ENCODE peak calls at places on chromosomes 13 and 19, in six cellular contexts. One of them, this sample, is unnamed.
A peak's percentile ranks its signal among the peaks of the same experiment; 100 is the strongest.

GRCh38 chr19:13633109-13633508 is 126.8 kb upstream of the CACNA1A start:
- DNase-seq in cardiac fibroblast: peak; percentile 15
- DNase-seq in bronchial epithelial cell: no peak
- DNase-seq in AG04450: peak; percentile 57
- DNase-seq in upper lobe of right lung: no peak
- DNase-seq in Peyer's patch: peak; percentile 75
- DNase-seq in this sample: no peak

GRCh38 chr19:46919324-46919723 is 58.5 kb downstream of the ARHGAP35 start:
- DNase-seq in Peyer's patch: no peak
- DNase-seq in upper lobe of right lung: no peak
- DNase-seq in cardiac fibroblast: no peak
- DNase-seq in bronchial epithelial cell: peak; percentile 63
- DNase-seq in AG04450: no peak
- DNase-seq in this sample: peak; percentile 53

GRCh38 chr19:10797541-10798256 is 38.3 kb downstream of the TMED1 start:
- DNase-seq in AG04450: no peak
- DNase-seq in bronchial epithelial cell: no peak
- DNase-seq in upper lobe of right lung: no peak
- DNase-seq in Peyer's patch: peak; percentile 66
- DNase-seq in cardiac fibroblast: peak; percentile 42
- DNase-seq in this sample: no peak

GRCh38 chr19:3366104-3366760 is at the start of gene NFIC:
- DNase-seq in upper lobe of right lung: peak; percentile 90
- DNase-seq in bronchial epithelial cell: no peak
- DNase-seq in Peyer's patch: peak; percentile 72
- DNase-seq in cardiac fibroblast: peak; percentile 92
- DNase-seq in AG04450: no peak
- DNase-seq in this sample: peak; percentile 88

GRCh38 chr13:76474356-76474755 is 411.8 kb downstream of the KCTD12 start:
- DNase-seq in Peyer's patch: no peak
- DNase-seq in bronchial epithelial cell: no peak
- DNase-seq in AG04450: no peak
- DNase-seq in upper lobe of right lung: no peak
- DNase-seq in cardiac fibroblast: peak; percentile 57
- DNase-seq in this sample: peak; percentile 17

GRCh38 chr13:98653471-98653985 is 76.6 kb upstream of the STK24 start:
- DNase-seq in cardiac fibroblast: peak; percentile 83
- DNase-seq in upper lobe of right lung: peak; percentile 76
- DNase-seq in AG04450: peak; percentile 33
- DNase-seq in Peyer's patch: peak; percentile 93
- DNase-seq in bronchial epithelial cell: peak; percentile 80
- DNase-seq in this sample: peak; percentile 67

GRCh38 chr13:60514891-60515290 is 117.9 kb downstream of the TDRD3 start:
- DNase-seq in cardiac fibroblast: no peak
- DNase-seq in bronchial epithelial cell: no peak
- DNase-seq in Peyer's patch: no peak
- DNase-seq in upper lobe of right lung: no peak
- DNase-seq in AG04450: no peak
- DNase-seq in this sample: peak; percentile 38

GRCh38 chr19:18675779-18676178 is 7.7 kb upstream of the CRTC1 start:
- DNase-seq in Peyer's patch: no peak
- DNase-seq in cardiac fibroblast: peak; percentile 34
- DNase-seq in AG04450: no peak
- DNase-seq in upper lobe of right lung: no peak
- DNase-seq in bronchial epithelial cell: no peak
- DNase-seq in this sample: no peak

GRCh38 chr19:55939206-55939605 is 7.1 kb upstream of the NLRP13 start:
- DNase-seq in bronchial epithelial cell: no peak
- DNase-seq in AG04450: no peak
- DNase-seq in cardiac fibroblast: no peak
- DNase-seq in Peyer's patch: no peak
- DNase-seq in upper lobe of right lung: no peak
- DNase-seq in this sample: no peak

GRCh38 chr13:51879133-51879532 is 17.4 kb downstream of the CCDC70 start:
- DNase-seq in upper lobe of right lung: no peak
- DNase-seq in Peyer's patch: no peak
- DNase-seq in cardiac fibroblast: no peak
- DNase-seq in AG04450: no peak
- DNase-seq in bronchial epithelial cell: no peak
- DNase-seq in this sample: no peak

GRCh38 chr13:35144496-35144895 is 202.4 kb downstream of the NBEA start:
- DNase-seq in AG04450: no peak
- DNase-seq in upper lobe of right lung: no peak
- DNase-seq in Peyer's patch: no peak
- DNase-seq in cardiac fibroblast: peak; percentile 51
- DNase-seq in bronchial epithelial cell: peak; percentile 50
- DNase-seq in this sample: no peak

GRCh38 chr19:46783670-46784069 is 4.7 kb downstream of the SLC1A5 start:
- DNase-seq in Peyer's patch: no peak
- DNase-seq in bronchial epithelial cell: no peak
- DNase-seq in AG04450: no peak
- DNase-seq in upper lobe of right lung: no peak
- DNase-seq in cardiac fibroblast: no peak
- DNase-seq in this sample: no peak

GRCh38 chr19:7869910-7870511 is 4.2 kb downstream of the PRR36 start:
- DNase-seq in bronchial epithelial cell: peak; percentile 21
- DNase-seq in upper lobe of right lung: peak; percentile 79
- DNase-seq in AG04450: no peak
- DNase-seq in Peyer's patch: peak; percentile 69
- DNase-seq in cardiac fibroblast: peak; percentile 31
- DNase-seq in this sample: no peak

GRCh38 chr13:111537115-111537728 is 216.8 kb downstream of the TEX29 start:
- DNase-seq in Peyer's patch: no peak
- DNase-seq in upper lobe of right lung: no peak
- DNase-seq in AG04450: no peak
- DNase-seq in cardiac fibroblast: no peak
- DNase-seq in bronchial epithelial cell: no peak
- DNase-seq in this sample: no peak

GRCh38 chr19:55620410-55620809 is 4.0 kb downstream of the ZNF784 start:
- DNase-seq in AG04450: no peak
- DNase-seq in cardiac fibroblast: peak; percentile 20
- DNase-seq in Peyer's patch: no peak
- DNase-seq in upper lobe of right lung: no peak
- DNase-seq in bronchial epithelial cell: no peak
- DNase-seq in this sample: peak; percentile 78

GRCh38 chr13:44362394-44363040 is 11.1 kb upstream of the SERP2 start:
- DNase-seq in cardiac fibroblast: no peak
- DNase-seq in AG04450: no peak
- DNase-seq in Peyer's patch: no peak
- DNase-seq in bronchial epithelial cell: no peak
- DNase-seq in upper lobe of right lung: no peak
- DNase-seq in this sample: no peak

GRCh38 chr19:47111081-47111589 is 2.4 kb downstream of the ZC3H4 start:
- DNase-seq in AG04450: no peak
- DNase-seq in bronchial epithelial cell: no peak
- DNase-seq in cardiac fibroblast: no peak
- DNase-seq in upper lobe of right lung: peak; percentile 74
- DNase-seq in Peyer's patch: peak; percentile 69
- DNase-seq in this sample: no peak

GRCh38 chr13:44843403-44843802 is 145.9 kb downstream of the NUFIP1 start:
- DNase-seq in AG04450: no peak
- DNase-seq in upper lobe of right lung: no peak
- DNase-seq in cardiac fibroblast: peak; percentile 53
- DNase-seq in Peyer's patch: no peak
- DNase-seq in bronchial epithelial cell: peak; percentile 52
- DNase-seq in this sample: peak; percentile 82

GRCh38 chr19:32875428-32875827 is 5.9 kb upstream of the SLC7A9 start:
- DNase-seq in upper lobe of right lung: peak; percentile 30
- DNase-seq in bronchial epithelial cell: no peak
- DNase-seq in AG04450: no peak
- DNase-seq in Peyer's patch: no peak
- DNase-seq in cardiac fibroblast: no peak
- DNase-seq in this sample: no peak

GRCh38 chr19:43616954-43617353 is 2.5 kb downstream of the ZNF428 start:
- DNase-seq in cardiac fibroblast: no peak
- DNase-seq in AG04450: no peak
- DNase-seq in Peyer's patch: no peak
- DNase-seq in bronchial epithelial cell: no peak
- DNase-seq in upper lobe of right lung: no peak
- DNase-seq in this sample: no peak

GRCh38 chr13:42110410-42111155 is 62.1 kb downstream of the DGKH start:
- DNase-seq in bronchial epithelial cell: peak; percentile 69
- DNase-seq in cardiac fibroblast: peak; percentile 85
- DNase-seq in upper lobe of right lung: no peak
- DNase-seq in AG04450: peak; percentile 54
- DNase-seq in Peyer's patch: no peak
- DNase-seq in this sample: peak; percentile 83

DNA sequence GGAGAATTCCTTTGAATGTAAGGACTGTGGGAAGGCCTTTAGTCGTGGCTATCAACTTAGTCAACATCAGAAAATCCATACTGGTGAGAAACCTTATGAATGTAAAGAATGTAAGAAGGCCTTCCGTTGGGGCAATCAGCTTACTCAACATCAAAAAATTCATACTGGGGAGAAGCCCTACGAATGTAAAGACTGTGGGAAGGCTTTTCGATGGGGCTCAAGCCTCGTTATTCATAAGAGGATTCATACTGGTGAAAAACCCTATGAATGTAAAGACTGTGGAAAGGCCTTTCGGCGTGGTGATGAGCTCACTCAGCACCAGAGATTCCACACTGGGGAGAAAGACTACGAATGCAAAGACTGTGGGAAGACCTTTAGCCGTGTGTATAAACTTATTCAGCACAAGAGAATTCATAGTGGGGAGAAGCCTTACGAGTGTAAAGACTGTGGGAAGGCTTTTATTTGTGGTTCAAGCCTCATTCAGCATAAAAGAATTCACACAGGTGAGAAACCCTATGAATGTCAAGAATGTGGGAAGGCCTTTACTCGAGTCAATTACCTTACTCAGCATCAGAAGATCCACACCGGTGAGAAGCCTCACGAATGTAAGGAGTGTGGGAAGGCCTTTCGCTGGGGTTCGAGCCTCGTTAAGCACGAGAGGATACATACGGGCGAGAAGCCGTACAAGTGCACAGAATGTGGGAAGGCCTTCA is 39.2 kb downstream of the ZNF331 start:
- DNase-seq in Peyer's patch: no peak
- DNase-seq in AG04450: no peak
- DNase-seq in upper lobe of right lung: peak; percentile 31
- DNase-seq in bronchial epithelial cell: no peak
- DNase-seq in cardiac fibroblast: no peak
- DNase-seq in this sample: no peak
- H3K4me3 ChIP-seq in Peyer's patch: no peak overlapping the region
- H3K4me3 ChIP-seq in AG04450: no peak overlapping the region
- H3K4me3 ChIP-seq in upper lobe of right lung: no peak overlapping the region
- H3K4me3 ChIP-seq in bronchial epithelial cell: no peak overlapping the region
- H3K4me3 ChIP-seq in cardiac fibroblast: no peak overlapping the region
- H3K4me3 ChIP-seq in this sample: no peak overlapping the region

GRCh38 chr13:90974249-90974954 is 373.1 kb upstream of the MIR17HG start:
- DNase-seq in upper lobe of right lung: no peak
- DNase-seq in AG04450: no peak
- DNase-seq in cardiac fibroblast: no peak
- DNase-seq in Peyer's patch: no peak
- DNase-seq in bronchial epithelial cell: no peak
- DNase-seq in this sample: no peak

DNA sequence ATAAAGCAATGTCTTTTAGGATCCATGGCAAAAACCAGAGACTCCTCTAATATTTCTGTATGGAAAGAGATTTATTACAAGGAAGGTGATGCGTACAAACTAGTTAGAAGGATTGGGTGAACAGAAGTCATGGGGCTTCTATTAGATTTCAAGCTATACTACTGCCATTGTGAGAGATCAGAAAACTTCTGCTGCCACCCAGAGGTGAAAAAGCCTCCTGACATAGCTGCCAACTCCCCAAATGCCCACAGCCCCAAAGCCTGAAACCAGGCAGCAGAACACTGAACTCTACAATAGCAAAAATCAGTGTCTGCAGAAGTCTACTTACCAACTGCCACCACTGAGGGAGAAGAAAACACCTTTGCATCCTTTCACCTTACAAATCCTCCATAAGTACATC is 379.0 kb upstream of the MIR17HG start:
- DNase-seq in Peyer's patch: no peak
- DNase-seq in bronchial epithelial cell: peak; percentile 29
- DNase-seq in cardiac fibroblast: peak; percentile 21
- DNase-seq in upper lobe of right lung: no peak
- DNase-seq in AG04450: no peak
- DNase-seq in this sample: no peak
- TF ChIP-seq CTCF in Peyer's patch: no peak
- TF ChIP-seq CTCF in bronchial epithelial cell: peak; percentile 69
- TF ChIP-seq CTCF in cardiac fibroblast: no peak
- TF ChIP-seq CTCF in upper lobe of right lung: peak; percentile 34
- TF ChIP-seq CTCF in AG04450: no peak
- TF ChIP-seq CTCF in this sample: no peak

GRCh38 chr13:37869506-37869755 is 141 bp downstream of the TRPC4 start:
- DNase-seq in AG04450: no peak
- DNase-seq in upper lobe of right lung: no peak
- DNase-seq in bronchial epithelial cell: no peak
- DNase-seq in Peyer's patch: no peak
- DNase-seq in cardiac fibroblast: no peak
- DNase-seq in this sample: no peak
- H3K4me3 ChIP-seq in AG04450: peak overlapping the region; percentile 76
- H3K4me3 ChIP-seq in upper lobe of right lung: peak overlapping the region; percentile 51
- H3K4me3 ChIP-seq in bronchial epithelial cell: peak overlapping the region; percentile 28
- H3K4me3 ChIP-seq in Peyer's patch: peak overlapping the region; percentile 9
- H3K4me3 ChIP-seq in cardiac fibroblast: peak overlapping the region; percentile 86
- H3K4me3 ChIP-seq in this sample: peak overlapping the region; percentile 90

GRCh38 chr13:33275916-33276315 is 9.6 kb downstream of the STARD13 start:
- DNase-seq in bronchial epithelial cell: no peak
- DNase-seq in AG04450: no peak
- DNase-seq in cardiac fibroblast: peak; percentile 79
- DNase-seq in Peyer's patch: no peak
- DNase-seq in upper lobe of right lung: no peak
- DNase-seq in this sample: peak; percentile 89

GRCh38 chr13:33271759-33272158 is 13.8 kb downstream of the STARD13 start:
- DNase-seq in cardiac fibroblast: no peak
- DNase-seq in AG04450: no peak
- DNase-seq in upper lobe of right lung: no peak
- DNase-seq in Peyer's patch: no peak
- DNase-seq in bronchial epithelial cell: no peak
- DNase-seq in this sample: no peak

GRCh38 chr13:33274264-33274663 is 11.3 kb downstream of the STARD13 start:
- DNase-seq in upper lobe of right lung: no peak
- DNase-seq in cardiac fibroblast: no peak
- DNase-seq in bronchial epithelial cell: no peak
- DNase-seq in AG04450: no peak
- DNase-seq in Peyer's patch: no peak
- DNase-seq in this sample: no peak

GRCh38 chr13:33270906-33271538 is 14.5 kb downstream of the STARD13 start:
- DNase-seq in bronchial epithelial cell: no peak
- DNase-seq in AG04450: no peak
- DNase-seq in upper lobe of right lung: no peak
- DNase-seq in cardiac fibroblast: peak; percentile 47
- DNase-seq in Peyer's patch: no peak
- DNase-seq in this sample: no peak

DNA sequence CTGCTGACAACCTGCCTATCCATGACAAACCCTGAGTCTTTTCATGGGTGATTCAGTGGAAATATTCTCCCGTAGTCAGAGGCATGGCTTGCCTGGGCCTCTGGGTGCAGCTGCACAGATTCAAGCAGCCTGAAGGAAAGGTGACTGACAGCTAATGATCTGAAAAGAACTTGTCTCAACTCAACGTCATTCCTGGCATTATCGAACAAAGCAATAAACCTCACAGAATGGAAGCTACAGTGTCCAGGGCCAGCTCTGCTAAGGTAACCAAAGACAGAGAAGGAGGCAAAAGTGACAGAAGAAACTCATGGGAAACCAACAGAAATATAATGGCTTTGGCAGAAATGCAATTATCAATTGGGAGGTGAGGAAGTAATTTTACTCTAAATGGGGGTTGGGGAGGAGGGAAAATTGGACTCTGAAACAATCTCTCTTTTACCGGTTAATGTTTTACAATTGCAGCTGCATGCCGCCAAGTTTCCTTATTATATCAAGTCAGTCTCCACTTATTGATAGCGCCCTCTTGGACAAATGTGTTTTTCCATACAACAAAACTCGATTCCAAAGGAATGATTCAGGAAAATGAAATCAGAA is 12.9 kb downstream of the STARD13 start:
- DNase-seq in Peyer's patch: peak; percentile 59
- DNase-seq in AG04450: no peak
- DNase-seq in upper lobe of right lung: no peak
- DNase-seq in bronchial epithelial cell: peak; percentile 62
- DNase-seq in cardiac fibroblast: no peak
- DNase-seq in this sample: no peak
- TF ChIP-seq CTCF in Peyer's patch: no peak
- TF ChIP-seq CTCF in AG04450: no peak
- TF ChIP-seq CTCF in upper lobe of right lung: no peak
- TF ChIP-seq CTCF in bronchial epithelial cell: no peak
- TF ChIP-seq CTCF in cardiac fibroblast: no peak
- TF ChIP-seq CTCF in this sample: no peak

This sample was measured in AG10803.